ENCODE peak calls at places on chromosome 20, in nine cellular contexts. O is cardiac muscle cell; K is PC-9; G is RWPE1; Q is heart right ventricle; H is CD8-positive, alpha-beta T cell; Z is AG04450; Y is PC-3; C is heart left ventricle. V is an unnamed sample.
A peak's percentile ranks its signal among the peaks of the same experiment; 100 is the strongest.

GRCh38 chr20:11890331-11891080 is 27.2 kb upstream of the BTBD3 start:
- DNase-seq in G (peak; percentile 87), O (peak; percentile 95), Q (peak; percentile 92), Z (peak; percentile 78), K (peak; percentile 95), H (peak; percentile 48), Y (peak; percentile 97), C (peak; percentile 95), V (peak; percentile 96)

GRCh38 chr20:41509801-41510200 is 108.4 kb downstream of the CHD6 start:
- DNase-seq in O (peak; percentile 83), K (no peak), Q (peak; percentile 49), Z (no peak), Y (no peak), C (peak; percentile 59), G (no peak), H (no peak), V (peak; percentile 50)

GRCh38 chr20:52937701-52938100 is 34.5 kb upstream of the TSHZ2 start:
- DNase-seq in O (peak; percentile 4), Q (no peak), Y (no peak), H (no peak), G (no peak), K (no peak), Z (no peak), C (no peak), V (no peak)

GRCh38 chr20:56518126-56518525 is 6.4 kb upstream of the FAM209A start:
- DNase-seq in Z (no peak), G (no peak), O (no peak), H (no peak), Y (no peak), K (no peak), Q (no peak), C (no peak), V (no peak)

GRCh38 chr20:12255571-12255970 is 337.9 kb downstream of the BTBD3 start:
- DNase-seq in Q (no peak), H (no peak), K (no peak), C (no peak), Y (peak; percentile 27), Z (no peak), G (no peak), O (peak; percentile 14), V (no peak)

GRCh38 chr20:13009682-13010406 is 1.1 kb downstream of the SPTLC3 start:
- DNase-seq in H (no peak), K (peak; percentile 38), Z (peak; percentile 81), Q (no peak), Y (peak; percentile 86), O (peak; percentile 97), C (no peak), G (peak; percentile 64), V (peak; percentile 59)

GRCh38 chr20:39691151-39691862 is 729.2 kb downstream of the DHX35 start:
- DNase-seq in G (no peak), Z (no peak), C (no peak), O (no peak), Q (no peak), Y (no peak), H (no peak), K (no peak), V (no peak)

GRCh38 chr20:47768016-47768953 is 17.0 kb downstream of the SULF2 start:
- DNase-seq in O (peak; percentile 55), C (peak; percentile 46), Y (no peak), H (no peak), Q (peak; percentile 38), K (no peak), Z (no peak), G (no peak), V (no peak)

GRCh38 chr20:17536944-17537444 is 5.8 kb upstream of the BFSP1 start:
- DNase-seq in Y (peak; percentile 91), Q (peak; percentile 26), O (peak; percentile 86), C (peak; percentile 54), H (peak; percentile 76), Z (peak; percentile 59), G (peak; percentile 94), K (peak; percentile 74), V (peak; percentile 85)

GRCh38 chr20:51093240-51093763 is 70.4 kb upstream of the KCNG1 start:
- DNase-seq in Z (no peak), Y (peak; percentile 70), K (no peak), C (no peak), O (no peak), Q (no peak), G (no peak), H (no peak), V (no peak)

GRCh38 chr20:32021091-32021490 is 10.9 kb downstream of the CCM2L start:
- DNase-seq in Q (no peak), Y (no peak), G (no peak), H (no peak), Z (no peak), C (no peak), O (no peak), K (no peak), V (no peak)

GRCh38 chr20:31989030-31989645 is 21.1 kb upstream of the CCM2L start:
- DNase-seq in O (no peak), G (no peak), C (no peak), H (no peak), K (no peak), Q (no peak), Z (no peak), Y (no peak), V (no peak)

GRCh38 chr20:37323985-37324384 is 22.0 kb upstream of the SRC start:
- DNase-seq in Z (peak; percentile 72), O (peak; percentile 68), G (no peak), H (no peak), K (no peak), C (no peak), Q (no peak), Y (no peak), V (no peak)

GRCh38 chr20:14848806-14849205 is 511.4 kb upstream of the FLRT3 start:
- DNase-seq in Q (no peak), C (no peak), K (no peak), G (no peak), H (no peak), Y (no peak), O (no peak), Z (no peak), V (no peak)

GRCh38 chr20:38184098-38184497 is 19.0 kb upstream of the TGM2 start:
- DNase-seq in O (no peak), G (peak; percentile 96), K (peak; percentile 74), Y (peak; percentile 98), C (no peak), Q (no peak), Z (no peak), H (no peak), V (no peak)

GRCh38 chr20:40990542-40991120 is 38.0 kb upstream of the TOP1 start:
- DNase-seq in G (peak; percentile 99), C (peak; percentile 82), Y (peak; percentile 92), Z (peak; percentile 75), H (peak; percentile 76), O (peak; percentile 92), Q (peak; percentile 68), K (peak; percentile 77), V (peak; percentile 89)

GRCh38 chr20:49593441-49594142 is 25.7 kb upstream of the PTGIS start:
- DNase-seq in O (no peak), G (no peak), Q (no peak), K (no peak), C (no peak), Y (peak; percentile 64), H (no peak), Z (no peak), V (no peak)
- H3K27ac ChIP-seq in O (no peak overlapping the region), G (peak overlapping the region; percentile 5), Q (peak overlapping the region; percentile 71), K (peak overlapping the region; percentile 98), C (peak overlapping the region; percentile 76), Y (peak overlapping the region; percentile 69), H (no peak overlapping the region), Z (peak overlapping the region; percentile 92), V (peak overlapping the region; percentile 84)

DNA sequence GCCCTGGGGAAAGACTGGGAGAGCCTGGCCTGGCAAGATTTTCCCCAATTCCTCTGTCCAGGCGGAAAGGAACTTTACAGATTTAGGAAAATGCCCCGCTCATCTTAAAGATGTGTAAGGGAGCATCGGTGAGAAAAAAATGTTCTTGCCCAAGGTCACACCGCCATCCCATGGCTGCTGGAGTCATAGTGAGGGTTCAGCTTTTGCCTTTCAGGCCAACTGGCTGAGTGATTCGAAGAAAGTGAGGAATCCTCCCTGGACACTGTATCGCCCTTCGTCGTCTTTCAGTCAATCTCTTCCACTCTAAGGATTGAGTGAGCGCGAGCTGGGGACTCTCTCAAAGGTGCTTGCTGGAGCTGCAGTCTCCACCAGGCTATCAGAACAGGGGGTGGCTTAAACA is 1.4 kb downstream of the WFDC2 start:
- DNase-seq in Q (no peak), H (no peak), Y (no peak), K (no peak), G (no peak), Z (no peak), C (no peak), O (peak; percentile 23), V (no peak)
- TF ChIP-seq CTCF in Q (no peak), H (no peak), Y (no peak), K (no peak), G (no peak), Z (peak; percentile 14), C (no peak), O (peak; percentile 13), V (peak; percentile 39)

GRCh38 chr20:45049438-45049837 is 51.5 kb downstream of the KCNS1 start:
- DNase-seq in Q (no peak), K (no peak), H (no peak), O (no peak), G (no peak), C (no peak), Z (no peak), Y (no peak), V (no peak)
- H3K27ac ChIP-seq in Q (no peak overlapping the region), K (no peak overlapping the region), H (no peak overlapping the region), O (no peak overlapping the region), G (no peak overlapping the region), C (no peak overlapping the region), Z (no peak overlapping the region), Y (no peak overlapping the region), V (no peak overlapping the region)

GRCh38 chr20:1320902-1321653 is 7.9 kb downstream of the SDCBP2 start:
- DNase-seq in O (no peak), Y (no peak), Q (no peak), K (no peak), Z (no peak), H (no peak), G (no peak), C (no peak), V (no peak)

GRCh38 chr20:1320016-1320415 is 8.9 kb downstream of the SDCBP2 start:
- DNase-seq in G (no peak), Z (no peak), O (no peak), Y (no peak), Q (no peak), K (no peak), H (no peak), C (no peak), V (no peak)

GRCh38 chr20:1319462-1319861 is 9.5 kb downstream of the SDCBP2 start:
- DNase-seq in Q (no peak), O (no peak), K (no peak), C (no peak), Y (no peak), G (no peak), H (no peak), Z (no peak), V (no peak)

GRCh38 chr20:1317545-1318255 is 11.2 kb downstream of the SDCBP2 start:
- DNase-seq in O (no peak), Q (no peak), H (no peak), G (no peak), Z (no peak), Y (no peak), C (no peak), K (no peak), V (no peak)

DNA sequence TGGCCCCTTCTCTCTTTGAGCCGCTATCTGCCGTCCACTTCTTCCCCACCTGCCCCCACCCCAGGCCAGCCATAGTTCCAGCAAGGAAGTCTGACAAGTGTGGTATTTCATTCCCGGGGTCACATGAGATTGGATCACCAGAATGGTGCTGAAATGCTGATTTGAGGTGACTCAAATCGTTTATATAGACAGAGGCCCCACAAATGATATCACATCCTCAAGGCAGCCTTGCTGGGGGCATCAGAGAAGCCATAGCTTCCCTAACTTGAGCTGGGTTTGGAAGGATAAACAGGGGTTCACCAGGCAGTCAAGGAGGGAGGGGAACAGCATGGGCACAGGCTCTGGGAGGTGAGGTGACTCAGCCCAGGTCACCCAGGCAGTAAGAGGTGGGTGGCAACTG is 9.9 kb downstream of the SDCBP2 start:
- DNase-seq in Y (no peak), O (no peak), K (no peak), H (no peak), G (no peak), Q (no peak), C (no peak), Z (no peak), V (no peak)
- TF ChIP-seq CTCF in Y (no peak), O (no peak), K (no peak), H (no peak), G (no peak), Q (no peak), C (no peak), Z (no peak), V (no peak)